ENCODE peak calls at places on chromosomes 5 and 9, in four cellular contexts. R is RWPE1; K is CD8-positive, alpha-beta memory T cell; W is tibial nerve. C is an unnamed sample.

GRCh38 chr5:154459015-154459414 is 13.2 kb downstream of the SAP30L start:
- DNase-seq in R (no peak), K (no peak), W (no peak), C (no peak)

GRCh38 chr9:76545191-76545590 is 86.2 kb downstream of the GCNT1 start:
- DNase-seq in R (no peak), K (no peak), W (no peak), C (no peak)

GRCh38 chr9:101026824-101027223 is 1.7 kb upstream of the PLPPR1 start:
- DNase-seq in R (no peak), K (no peak), W (no peak), C (no peak)

GRCh38 chr5:58002318-58002717 is 457.6 kb downstream of the PLK2 start:
- DNase-seq in R (peak; percentile 68), K (no peak), W (no peak), C (no peak)

GRCh38 chr9:100206899-100207298 is 107.9 kb downstream of the INVS start:
- DNase-seq in R (no peak), K (no peak), W (no peak), C (no peak)

GRCh38 chr9:116661037-116661954 is 25.8 kb upstream of the TRIM32 start:
- DNase-seq in R (peak; percentile 91), K (no peak), W (no peak), C (no peak)

GRCh38 chr5:149749481-149750365 is 19.6 kb downstream of the PPARGC1B start:
- DNase-seq in R (peak; percentile 69), K (no peak), W (no peak), C (no peak)

GRCh38 chr9:74078647-74079046 is 418.5 kb upstream of the RORB start:
- DNase-seq in R (peak; percentile 6), K (no peak), W (no peak), C (peak; percentile 9)

GRCh38 chr9:36268007-36268427 is 9.8 kb upstream of the GNE start:
- DNase-seq in R (peak; percentile 54), K (no peak), W (no peak), C (no peak)

GRCh38 chr5:98570010-98570409 is 203.5 kb upstream of the RGMB start:
- DNase-seq in R (peak; percentile 47), K (no peak), W (no peak), C (no peak)

GRCh38 chr5:1730487-1730847 is 69.2 kb downstream of the MRPL36 start:
- DNase-seq in R (no peak), K (no peak), W (no peak), C (no peak)

GRCh38 chr5:53128481-53128880 is 18.9 kb upstream of the MOCS2 start:
- DNase-seq in R (no peak), K (no peak), W (no peak), C (no peak)

GRCh38 chr5:64594601-64595518 is 89.0 kb downstream of the RGS7BP start:
- DNase-seq in R (peak; percentile 15), K (no peak), W (no peak), C (no peak)

GRCh38 chr5:38758774-38759423 is 86.9 kb upstream of the OSMR start:
- DNase-seq in R (no peak), K (no peak), W (no peak), C (no peak)

GRCh38 chr5:11520241-11520929 is 383.9 kb downstream of the CTNND2 start:
- DNase-seq in R (no peak), K (no peak), W (no peak), C (no peak)

GRCh38 chr5:50995285-50995942 is 329.0 kb downstream of the PARP8 start:
- DNase-seq in R (no peak), K (no peak), W (no peak), C (no peak)

GRCh38 chr5:110262754-110263153 is 463.7 kb downstream of the TMEM232 start:
- DNase-seq in R (no peak), K (no peak), W (no peak), C (no peak)